ENCODE peak calls at places on chromosomes 12 and 14, in seven cellular contexts. V is fibroblast of villous mesenchyme; Z is NCI-H345; E is stimulated activated CD4-positive, alpha-beta T cell treated with anti-CD3 and anti-CD28 coated beads, Interleukin-1b, Interleukin-23, amount 100 ng/mL, for 24 hours; J is posterior vena cava; G is right lobe of liver; N is PC-3. P is an unnamed sample.

GRCh38 chr12:6199531-6200265 is 502 bp upstream of the CD9 start:
- DNase-seq in E (no peak), G (no peak), Z (no peak), N (peak; percentile 20), J (peak; percentile 90), V (peak; percentile 74), P (peak; percentile 93)

GRCh38 chr12:122865268-122866231 is 30.3 kb downstream of the HIP1R start:
- DNase-seq in J (peak; percentile 78), E (no peak), V (no peak), G (peak; percentile 96), Z (peak; percentile 22), N (peak; percentile 52), P (peak; percentile 85)

GRCh38 chr14:64337901-64338615 is 43.9 kb upstream of the ESR2 start:
- DNase-seq in G (no peak), V (peak; percentile 51), E (peak; percentile 3), N (peak; percentile 71), J (peak; percentile 94), Z (peak; percentile 63), P (peak; percentile 91)

GRCh38 chr12:57011438-57012424 is 4.6 kb downstream of the TAC3 start:
- DNase-seq in N (no peak), J (no peak), Z (no peak), G (no peak), V (no peak), E (no peak), P (no peak)

GRCh38 chr14:100121643-100122480 is 37.6 kb downstream of the DEGS2 start:
- DNase-seq in Z (no peak), E (no peak), N (no peak), G (no peak), J (no peak), V (no peak), P (no peak)

GRCh38 chr14:43031598-43031997 is 1424.9 kb downstream of the LRFN5 start:
- DNase-seq in N (peak; percentile 50), Z (no peak), J (no peak), E (no peak), V (no peak), G (no peak), P (no peak)

GRCh38 chr12:115322275-115322674 is 638.3 kb upstream of the TBX3 start:
- DNase-seq in Z (no peak), J (no peak), E (no peak), V (peak; percentile 51), N (peak; percentile 60), G (no peak), P (no peak)

GRCh38 chr12:8033153-8034044 is 883 bp downstream of the FOXJ2 start:
- DNase-seq in V (peak; percentile 68), Z (peak; percentile 67), J (no peak), N (peak; percentile 26), G (no peak), E (no peak), P (peak; percentile 79)

GRCh38 chr12:114430306-114430705 is 24.4 kb upstream of the TBX5 start:
- DNase-seq in E (no peak), J (no peak), G (no peak), V (peak; percentile 68), Z (no peak), N (peak; percentile 16), P (no peak)

GRCh38 chr14:105072892-105073719 is 7.9 kb upstream of the GPR132 start:
- DNase-seq in G (no peak), N (no peak), V (no peak), E (no peak), Z (no peak), J (no peak), P (peak; percentile 45)

GRCh38 chr12:5944053-5944452 is 1.0 kb downstream of the ANO2 start:
- DNase-seq in V (no peak), N (no peak), G (no peak), J (no peak), E (no peak), Z (no peak), P (no peak)

GRCh38 chr14:75833326-75834020 is 148.3 kb downstream of the TGFB3 start:
- DNase-seq in V (no peak), Z (no peak), J (no peak), G (no peak), N (no peak), E (no peak), P (no peak)

GRCh38 chr12:100520048-100520769 is 46.5 kb downstream of the NR1H4 start:
- DNase-seq in G (peak; percentile 58), V (no peak), J (no peak), N (no peak), Z (no peak), E (no peak), P (no peak)

GRCh38 chr14:99735189-99736135 is 51.4 kb downstream of the CYP46A1 start:
- DNase-seq in G (peak; percentile 31), E (no peak), J (peak; percentile 47), N (no peak), V (no peak), Z (no peak), P (no peak)

GRCh38 chr14:97120204-97121120 is 323.3 kb downstream of the VRK1 start:
- DNase-seq in J (no peak), G (no peak), N (peak; percentile 30), V (no peak), Z (no peak), E (peak; percentile 6), P (no peak)

GRCh38 chr14:61296707-61297502 is 15.8 kb upstream of the TMEM30B start:
- DNase-seq in Z (peak; percentile 58), E (no peak), N (peak; percentile 87), V (peak; percentile 48), J (no peak), G (no peak), P (no peak)

GRCh38 chr14:29627141-29627540 is 300.5 kb downstream of the PRKD1 start:
- DNase-seq in N (no peak), G (no peak), E (no peak), J (no peak), Z (no peak), V (no peak), P (no peak)

GRCh38 chr12:103580026-103580425 is 7.0 kb upstream of the STAB2 start:
- DNase-seq in J (no peak), V (no peak), N (no peak), G (no peak), Z (no peak), E (no peak), P (no peak)

GRCh38 chr12:93679308-93679933 is 2.2 kb downstream of the CRADD start:
- DNase-seq in E (no peak), V (no peak), N (no peak), G (peak; percentile 54), J (no peak), Z (no peak), P (no peak)

GRCh38 chr12:52130695-52131094 is 51.2 kb downstream of the SMIM41 start:
- DNase-seq in E (no peak), G (no peak), V (no peak), Z (peak; percentile 94), N (no peak), J (no peak), P (peak; percentile 49)

GRCh38 chr12:43009866-43010265 is 420.3 kb upstream of the PRICKLE1 start:
- DNase-seq in N (no peak), J (no peak), V (peak; percentile 56), Z (no peak), E (no peak), G (no peak), P (no peak)

P was measured in islet precursor cell.